ENCODE peak calls at places on chromosome 17, in five cellular contexts. J is SK-N-SH, I is H1, V is HepG2, S is K562. F is an unnamed sample.

GRCh38 chr17:13367154-13367553 is 234.6 kb downstream of the HS3ST3A1 start:
- DNase-seq in S (no peak), I (no peak), V (no peak), J (no peak), F (no peak)

GRCh38 chr17:39605492-39606433 is 2.0 kb downstream of the NEUROD2 start:
- DNase-seq in S (no peak), J (peak; percentile 66), I (peak; percentile 81), V (no peak), F (no peak)

GRCh38 chr17:77637807-77638182 is 320.7 kb upstream of the TNRC6C start:
- DNase-seq in V (no peak), I (no peak), J (peak; percentile 68), S (peak; percentile 23), F (no peak)

GRCh38 chr17:39794249-39794970 is 56.7 kb downstream of the GRB7 start:
- DNase-seq in J (no peak), I (no peak), V (no peak), S (no peak), F (no peak)

GRCh38 chr17:54968954-54969400 is 412 bp downstream of the STXBP4 start:
- DNase-seq in J (peak; percentile 69), I (no peak), V (peak; percentile 32), S (no peak), F (no peak)

GRCh38 chr17:17186051-17186450 is 20.1 kb downstream of the PLD6 start:
- DNase-seq in S (no peak), V (no peak), J (no peak), I (no peak), F (no peak)

GRCh38 chr17:73013816-73014663 is 78.4 kb downstream of the SLC39A11 start:
- DNase-seq in I (no peak), J (no peak), V (no peak), S (no peak), F (peak; percentile 73)

GRCh38 chr17:61276806-61277205 is 122.8 kb upstream of the TBX2 start:
- DNase-seq in J (no peak), S (no peak), I (no peak), V (no peak), F (no peak)

GRCh38 chr17:57115916-57116315 is 30.9 kb downstream of the AKAP1 start:
- DNase-seq in J (no peak), I (no peak), V (no peak), S (no peak), F (no peak)

GRCh38 chr17:12927541-12928425 is 90.0 kb downstream of the ELAC2 start:
- DNase-seq in J (no peak), S (no peak), I (no peak), V (no peak), F (no peak)

GRCh38 chr17:252456-252855 is 71.0 kb upstream of the DOC2B start:
- DNase-seq in V (no peak), I (no peak), S (no peak), J (no peak), F (no peak)

GRCh38 chr17:11644265-11645212 is 46.3 kb downstream of the DNAH9 start:
- DNase-seq in V (peak; percentile 73), I (peak; percentile 61), J (peak; percentile 70), S (peak; percentile 73), F (peak; percentile 60)

GRCh38 chr17:14442798-14443553 is 142.1 kb downstream of the HS3ST3B1 start:
- DNase-seq in S (no peak), J (no peak), V (no peak), I (no peak), F (no peak)

GRCh38 chr17:49339359-49339758 is 22.7 kb downstream of the ZNF652 start:
- DNase-seq in J (no peak), S (no peak), V (no peak), I (no peak), F (no peak)

GRCh38 chr17:58402679-58403078 is 14.7 kb downstream of the RNF43 start:
- DNase-seq in V (no peak), S (no peak), J (no peak), I (no peak), F (peak; percentile 66)

GRCh38 chr17:43820759-43821158 is 12.2 kb downstream of the MPP3 start:
- DNase-seq in I (no peak), S (no peak), V (no peak), J (no peak), F (no peak)
- TF ChIP-seq SIN3A in I (no peak), S (no peak), V (no peak), J (no peak), F (no peak)

GRCh38 chr17:20922128-20922670 is 120.6 kb downstream of the USP22 start:
- DNase-seq in I (no peak), J (no peak), S (peak; percentile 11), V (no peak), F (no peak)

GRCh38 chr17:20919990-20920812 is 122.6 kb downstream of the USP22 start:
- DNase-seq in V (no peak), J (no peak), S (no peak), I (no peak), F (no peak)

GRCh38 chr17:20925091-20925490 is 117.7 kb downstream of the USP22 start:
- DNase-seq in J (no peak), V (no peak), S (no peak), I (no peak), F (no peak)

GRCh38 chr17:20924306-20924705 is 118.5 kb downstream of the USP22 start:
- DNase-seq in I (no peak), J (no peak), V (no peak), S (no peak), F (no peak)

GRCh38 chr17:20920813-20921199 is 122.0 kb downstream of the USP22 start:
- DNase-seq in J (no peak), S (no peak), V (no peak), I (no peak), F (no peak)
- H3K4me2 ChIP-seq in J (peak overlapping the region; percentile 79), S (no peak overlapping the region), V (no peak overlapping the region), I (no peak overlapping the region), F (no peak overlapping the region)

DNA sequence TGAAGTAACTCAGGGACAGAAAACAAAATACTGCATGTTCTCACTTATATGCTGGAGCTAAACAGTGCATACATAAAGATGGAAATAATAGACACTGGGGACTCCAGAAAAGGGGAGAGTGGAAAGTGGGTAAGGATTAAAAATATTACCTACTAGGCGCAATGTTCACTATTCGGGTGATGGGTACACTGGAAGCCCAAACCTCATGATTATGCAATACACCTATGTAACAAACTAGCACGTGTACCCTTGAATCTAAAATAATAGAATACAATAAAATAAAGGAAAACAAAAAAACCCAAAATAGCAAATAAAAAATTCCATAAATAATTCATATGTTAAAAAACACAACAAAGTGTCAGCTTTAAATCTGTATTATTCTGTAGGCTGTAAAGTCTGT is 56.9 kb downstream of the MAP2K6 start:
- DNase-seq in I (no peak), S (no peak), J (no peak), V (no peak), F (no peak)
- TF ChIP-seq SIN3A in I (no peak), S (no peak), J (no peak), V (no peak), F (no peak)

GRCh38 chr17:78817123-78817522 is 23.5 kb downstream of the USP36 start:
- DNase-seq in I (no peak), J (no peak), S (no peak), V (no peak), F (no peak)
- H3K4me2 ChIP-seq in I (no peak overlapping the region), J (no peak overlapping the region), S (no peak overlapping the region), V (no peak overlapping the region), F (no peak overlapping the region)

GRCh38 chr17:21388066-21388465 is 11.9 kb downstream of the KCNJ12 start:
- DNase-seq in I (no peak), J (peak; percentile 65), V (no peak), S (no peak), F (no peak)
- TF ChIP-seq SIN3A in I (no peak), J (no peak), V (no peak), S (no peak), F (no peak)

DNA sequence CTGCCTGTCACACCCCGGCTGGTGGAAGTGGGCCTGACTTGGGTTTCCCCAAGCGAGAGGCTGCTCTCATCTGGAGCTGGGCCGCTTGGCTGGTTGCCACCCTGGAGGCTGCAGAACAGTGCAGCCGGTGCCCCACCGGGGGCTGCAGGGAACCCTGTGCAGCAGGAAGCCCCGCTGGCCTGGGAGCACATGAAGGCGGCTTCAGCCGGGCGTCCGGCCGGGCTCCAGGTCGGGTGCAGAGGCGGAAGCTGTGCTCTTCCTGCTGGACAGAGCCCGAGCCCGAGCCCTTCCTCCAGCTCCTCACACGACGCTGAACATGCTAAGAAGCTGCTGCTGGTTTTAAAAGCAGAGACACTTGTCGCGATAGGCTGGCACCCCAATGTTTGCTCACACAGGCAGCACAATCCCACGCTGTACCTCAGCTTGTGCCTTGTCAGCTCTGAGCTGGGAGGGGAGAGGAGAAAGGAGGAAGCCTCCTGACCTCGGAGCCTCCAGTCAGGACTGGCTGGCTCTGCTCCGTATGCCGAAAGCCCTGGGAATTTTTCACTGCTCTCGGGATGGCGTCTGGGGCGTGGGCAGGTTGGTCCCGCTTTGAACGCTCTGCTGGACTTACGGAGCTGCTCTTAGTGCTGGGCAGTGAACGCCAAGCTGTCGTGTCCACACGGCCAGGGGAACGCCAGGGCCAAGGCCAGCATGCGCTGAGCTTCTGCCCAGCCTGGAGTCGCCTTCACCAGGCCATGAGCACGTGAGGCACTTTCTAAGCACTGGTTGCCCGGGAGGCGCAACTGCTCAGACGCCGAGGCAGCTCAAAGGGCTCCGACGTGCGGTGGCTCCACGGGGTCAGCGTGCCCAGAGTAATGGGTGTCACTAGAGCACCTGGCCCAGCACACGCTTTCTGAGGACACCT is 8.8 kb downstream of the CDK5R1 start:
- DNase-seq in V (no peak), I (no peak), S (no peak), J (peak; percentile 83), F (no peak)
- H3K4me2 ChIP-seq in V (no peak overlapping the region), I (no peak overlapping the region), S (no peak overlapping the region), J (no peak overlapping the region), F (no peak overlapping the region)

GRCh38 chr17:63555475-63556156 is 5.3 kb downstream of the DCAF7 start:
- DNase-seq in S (no peak), I (no peak), V (no peak), J (no peak), F (no peak)
- TF ChIP-seq SIN3A in S (no peak), I (no peak), V (no peak), J (no peak), F (no peak)

GRCh38 chr17:7309628-7310027 is 2.2 kb downstream of the EIF5A start:
- DNase-seq in J (no peak), S (no peak), V (no peak), I (no peak), F (no peak)
- H3K4me2 ChIP-seq in J (peak overlapping the region; percentile 90), S (peak overlapping the region; percentile 97), V (peak overlapping the region; percentile 90), I (peak overlapping the region; percentile 88), F (peak overlapping the region; percentile 88)

DNA sequence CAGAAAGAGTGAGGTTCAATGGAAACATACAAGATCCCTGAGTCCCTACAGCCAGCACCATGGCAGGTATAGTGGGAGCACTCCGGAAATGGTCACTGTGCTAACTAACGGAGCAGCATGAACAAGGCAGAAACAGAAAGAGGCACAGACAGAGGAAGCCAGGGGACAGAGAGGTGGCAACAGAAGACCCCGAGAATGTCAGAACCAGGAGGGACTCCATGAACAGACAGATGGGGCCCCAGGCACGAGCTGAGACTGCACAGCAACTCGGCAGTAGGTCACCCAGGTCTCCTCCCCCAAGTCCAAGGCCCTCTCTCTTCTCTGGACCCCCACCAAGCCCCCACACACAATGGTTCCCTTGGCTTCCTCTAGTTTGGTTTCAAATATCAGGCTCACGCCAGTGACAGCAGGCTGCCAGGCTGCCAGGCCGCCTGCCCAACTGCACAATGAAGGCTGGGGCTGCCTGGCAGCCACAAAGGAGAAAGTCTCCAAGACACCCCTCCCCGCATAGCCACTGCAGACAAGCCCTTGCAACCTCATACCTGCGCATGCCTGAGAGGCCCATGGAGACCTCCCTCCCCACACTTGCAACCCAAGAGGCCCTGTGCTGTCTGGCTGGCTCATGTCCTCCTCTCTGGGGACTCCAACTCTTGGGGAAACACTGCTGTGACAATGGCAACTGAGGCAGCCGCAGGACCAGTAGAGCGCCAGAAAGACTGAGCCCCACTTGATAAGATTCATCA is 54.7 kb downstream of the PIMREG start:
- DNase-seq in I (no peak), V (no peak), J (no peak), S (no peak), F (no peak)
- TF ChIP-seq SIN3A in I (no peak), V (no peak), J (no peak), S (no peak), F (no peak)

F was measured in HCT116.